ENCODE peak calls at places on chromosomes 5 and 9, in four cellular contexts. One of them, this sample, is unnamed.

GRCh38 chr5:131377785-131378325 is 114.0 kb downstream of the CDC42SE2 start:
- DNase-seq in IMR-90: peak; percentile 86
- DNase-seq in fibroblast of lung: peak; percentile 71
- DNase-seq in CD8-positive, alpha-beta T cell: no peak
- DNase-seq in this sample: no peak

GRCh38 chr5:137564475-137564961 is 65.4 kb upstream of the SPOCK1 start:
- DNase-seq in IMR-90: no peak
- DNase-seq in CD8-positive, alpha-beta T cell: no peak
- DNase-seq in fibroblast of lung: no peak
- DNase-seq in this sample: no peak

GRCh38 chr5:132751444-132751843 is 4.2 kb downstream of the CCNI2 start:
- DNase-seq in CD8-positive, alpha-beta T cell: no peak
- DNase-seq in fibroblast of lung: peak; percentile 77
- DNase-seq in IMR-90: peak; percentile 69
- DNase-seq in this sample: no peak

GRCh38 chr9:91037511-91038482 is 236.2 kb downstream of the SYK start:
- DNase-seq in fibroblast of lung: peak; percentile 96
- DNase-seq in IMR-90: peak; percentile 93
- DNase-seq in CD8-positive, alpha-beta T cell: no peak
- DNase-seq in this sample: no peak

GRCh38 chr9:109600142-109600541 is 102.0 kb upstream of the PTPN3 start:
- DNase-seq in fibroblast of lung: peak; percentile 96
- DNase-seq in IMR-90: peak; percentile 80
- DNase-seq in CD8-positive, alpha-beta T cell: no peak
- DNase-seq in this sample: no peak

GRCh38 chr5:152864993-152865392 is 459.9 kb upstream of the NMUR2 start:
- DNase-seq in fibroblast of lung: no peak
- DNase-seq in IMR-90: no peak
- DNase-seq in CD8-positive, alpha-beta T cell: no peak
- DNase-seq in this sample: no peak

GRCh38 chr5:537098-537497 is 12.8 kb upstream of the SLC9A3 start:
- DNase-seq in CD8-positive, alpha-beta T cell: no peak
- DNase-seq in fibroblast of lung: no peak
- DNase-seq in IMR-90: no peak
- DNase-seq in this sample: no peak

GRCh38 chr9:121222524-121223171 is 21.0 kb upstream of the RAB14 start:
- DNase-seq in fibroblast of lung: peak; percentile 77
- DNase-seq in IMR-90: peak; percentile 61
- DNase-seq in CD8-positive, alpha-beta T cell: no peak
- DNase-seq in this sample: no peak

GRCh38 chr5:66595877-66596790 is at the start of gene MAST4:
- DNase-seq in fibroblast of lung: peak; percentile 87
- DNase-seq in CD8-positive, alpha-beta T cell: no peak
- DNase-seq in IMR-90: peak; percentile 67
- DNase-seq in this sample: peak; percentile 83

GRCh38 chr9:91197232-91198181 is 164.2 kb downstream of the AUH start:
- DNase-seq in fibroblast of lung: peak; percentile 100
- DNase-seq in IMR-90: peak; percentile 98
- DNase-seq in CD8-positive, alpha-beta T cell: no peak
- DNase-seq in this sample: no peak

GRCh38 chr5:172782169-172783039 is 11.4 kb upstream of the DUSP1 start:
- DNase-seq in CD8-positive, alpha-beta T cell: no peak
- DNase-seq in fibroblast of lung: peak; percentile 34
- DNase-seq in IMR-90: peak; percentile 76
- DNase-seq in this sample: no peak

GRCh38 chr9:133274236-133275104 is 531 bp downstream of the ABO start:
- DNase-seq in fibroblast of lung: no peak
- DNase-seq in CD8-positive, alpha-beta T cell: no peak
- DNase-seq in IMR-90: no peak
- DNase-seq in this sample: no peak
- TF ChIP-seq CTCF in fibroblast of lung: no peak
- TF ChIP-seq CTCF in CD8-positive, alpha-beta T cell: no peak
- TF ChIP-seq CTCF in IMR-90: no peak
- TF ChIP-seq CTCF in this sample: no peak

DNA sequence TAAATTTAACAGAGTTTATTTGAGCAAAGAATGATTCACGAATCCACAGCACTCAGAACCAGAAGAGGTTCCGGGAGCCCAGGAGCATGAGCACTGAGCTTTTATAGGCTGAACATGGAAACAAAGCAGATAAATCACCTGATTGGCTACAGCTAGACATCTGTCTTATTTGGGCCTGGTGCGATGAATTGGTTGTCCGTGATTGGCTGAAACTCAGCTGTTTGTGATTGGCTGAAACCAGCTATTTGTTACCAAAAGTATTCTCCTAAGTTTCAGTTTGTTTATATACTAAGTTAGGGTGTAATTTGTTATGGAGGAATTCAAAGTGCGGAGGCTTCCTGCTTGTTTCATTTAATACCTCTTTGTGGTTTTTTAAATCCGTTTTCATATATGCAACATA is 15.8 kb upstream of the LCP2 start:
- DNase-seq in IMR-90: no peak
- DNase-seq in fibroblast of lung: no peak
- DNase-seq in CD8-positive, alpha-beta T cell: no peak
- DNase-seq in this sample: no peak
- TF ChIP-seq CTCF in IMR-90: no peak
- TF ChIP-seq CTCF in fibroblast of lung: no peak
- TF ChIP-seq CTCF in CD8-positive, alpha-beta T cell: no peak
- TF ChIP-seq CTCF in this sample: no peak

GRCh38 chr5:138597660-138598400 is 22.6 kb upstream of the HSPA9 start:
- DNase-seq in CD8-positive, alpha-beta T cell: no peak
- DNase-seq in IMR-90: no peak
- DNase-seq in fibroblast of lung: no peak
- DNase-seq in this sample: no peak

GRCh38 chr5:138594305-138595058 is 19.3 kb upstream of the HSPA9 start:
- DNase-seq in CD8-positive, alpha-beta T cell: no peak
- DNase-seq in fibroblast of lung: no peak
- DNase-seq in IMR-90: no peak
- DNase-seq in this sample: no peak

GRCh38 chr5:138596105-138596987 is 21.1 kb upstream of the HSPA9 start:
- DNase-seq in CD8-positive, alpha-beta T cell: no peak
- DNase-seq in fibroblast of lung: no peak
- DNase-seq in IMR-90: no peak
- DNase-seq in this sample: no peak

GRCh38 chr5:138595396-138595795 is 20.2 kb upstream of the HSPA9 start:
- DNase-seq in fibroblast of lung: no peak
- DNase-seq in CD8-positive, alpha-beta T cell: no peak
- DNase-seq in IMR-90: no peak
- DNase-seq in this sample: no peak
- TF ChIP-seq CTCF in fibroblast of lung: no peak
- TF ChIP-seq CTCF in CD8-positive, alpha-beta T cell: no peak
- TF ChIP-seq CTCF in IMR-90: peak; percentile 11
- TF ChIP-seq CTCF in this sample: no peak

GRCh38 chr9:130480673-130481072 is 35.9 kb downstream of the ASS1 start:
- DNase-seq in IMR-90: no peak
- DNase-seq in fibroblast of lung: no peak
- DNase-seq in CD8-positive, alpha-beta T cell: no peak
- DNase-seq in this sample: peak; percentile 40
- TF ChIP-seq CTCF in IMR-90: no peak
- TF ChIP-seq CTCF in fibroblast of lung: no peak
- TF ChIP-seq CTCF in CD8-positive, alpha-beta T cell: no peak
- TF ChIP-seq CTCF in this sample: no peak

GRCh38 chr9:92547356-92547755 is 11.6 kb upstream of the ECM2 start:
- DNase-seq in CD8-positive, alpha-beta T cell: no peak
- DNase-seq in IMR-90: no peak
- DNase-seq in fibroblast of lung: no peak
- DNase-seq in this sample: no peak
- TF ChIP-seq CTCF in CD8-positive, alpha-beta T cell: no peak
- TF ChIP-seq CTCF in IMR-90: no peak
- TF ChIP-seq CTCF in fibroblast of lung: no peak
- TF ChIP-seq CTCF in this sample: no peak

GRCh38 chr5:3194141-3194540 is 401.5 kb upstream of the IRX1 start:
- DNase-seq in IMR-90: no peak
- DNase-seq in CD8-positive, alpha-beta T cell: no peak
- DNase-seq in fibroblast of lung: no peak
- DNase-seq in this sample: no peak
- TF ChIP-seq CTCF in IMR-90: no peak
- TF ChIP-seq CTCF in CD8-positive, alpha-beta T cell: no peak
- TF ChIP-seq CTCF in fibroblast of lung: no peak
- TF ChIP-seq CTCF in this sample: no peak

GRCh38 chr9:73093740-73094379 is 57.8 kb upstream of the ANXA1 start:
- DNase-seq in CD8-positive, alpha-beta T cell: no peak
- DNase-seq in IMR-90: peak; percentile 1
- DNase-seq in fibroblast of lung: peak; percentile 45
- DNase-seq in this sample: no peak

GRCh38 chr9:73093016-73093739 is 58.5 kb upstream of the ANXA1 start:
- DNase-seq in fibroblast of lung: no peak
- DNase-seq in IMR-90: no peak
- DNase-seq in CD8-positive, alpha-beta T cell: no peak
- DNase-seq in this sample: no peak

GRCh38 chr9:73089304-73089985 is 62.2 kb upstream of the ANXA1 start:
- DNase-seq in CD8-positive, alpha-beta T cell: no peak
- DNase-seq in IMR-90: no peak
- DNase-seq in fibroblast of lung: no peak
- DNase-seq in this sample: no peak

GRCh38 chr9:73090214-73090613 is 61.5 kb upstream of the ANXA1 start:
- DNase-seq in fibroblast of lung: no peak
- DNase-seq in CD8-positive, alpha-beta T cell: no peak
- DNase-seq in IMR-90: no peak
- DNase-seq in this sample: no peak

GRCh38 chr9:73091909-73092308 is 59.8 kb upstream of the ANXA1 start:
- DNase-seq in CD8-positive, alpha-beta T cell: no peak
- DNase-seq in fibroblast of lung: no peak
- DNase-seq in IMR-90: no peak
- DNase-seq in this sample: no peak
- TF ChIP-seq CTCF in CD8-positive, alpha-beta T cell: no peak
- TF ChIP-seq CTCF in fibroblast of lung: no peak
- TF ChIP-seq CTCF in IMR-90: no peak
- TF ChIP-seq CTCF in this sample: no peak

GRCh38 chr9:134585746-134586706 is 55.6 kb upstream of the COL5A1 start:
- DNase-seq in IMR-90: peak; percentile 75
- DNase-seq in fibroblast of lung: peak; percentile 48
- DNase-seq in CD8-positive, alpha-beta T cell: peak; percentile 38
- DNase-seq in this sample: no peak
- TF ChIP-seq CTCF in IMR-90: peak; percentile 37
- TF ChIP-seq CTCF in fibroblast of lung: no peak
- TF ChIP-seq CTCF in CD8-positive, alpha-beta T cell: no peak
- TF ChIP-seq CTCF in this sample: no peak

This sample was measured in neural crest cell.